ENCODE peak calls at places on chromosome 9, in six cellular contexts. One of them, this sample, is unnamed.

GRCh38 chr9:21682981-21683380 is 119.5 kb upstream of the MTAP start:
- DNase-seq in AG09309: no peak
- DNase-seq in left ventricle myocardium inferior: no peak
- DNase-seq in SK-N-SH: no peak
- DNase-seq in vagina: no peak
- DNase-seq in GM23338: no peak
- DNase-seq in this sample: no peak

GRCh38 chr9:121751686-121752445 is 100.4 kb downstream of the DAB2IP start:
- DNase-seq in AG09309: no peak
- DNase-seq in left ventricle myocardium inferior: no peak
- DNase-seq in SK-N-SH: no peak
- DNase-seq in vagina: no peak
- DNase-seq in GM23338: no peak
- DNase-seq in this sample: peak

GRCh38 chr9:132197315-132197714 is 35.5 kb downstream of the NTNG2 start:
- DNase-seq in AG09309: no peak
- DNase-seq in left ventricle myocardium inferior: no peak
- DNase-seq in SK-N-SH: no peak
- DNase-seq in vagina: no peak
- DNase-seq in GM23338: no peak
- DNase-seq in this sample: no peak

GRCh38 chr9:129626079-129626943 is at the start of gene NTMT1:
- DNase-seq in AG09309: no peak
- DNase-seq in left ventricle myocardium inferior: peak
- DNase-seq in SK-N-SH: peak
- DNase-seq in vagina: no peak
- DNase-seq in GM23338: peak
- DNase-seq in this sample: peak

GRCh38 chr9:109139851-109140250 is 20.1 kb upstream of the TMEM245 start:
- DNase-seq in AG09309: no peak
- DNase-seq in left ventricle myocardium inferior: no peak
- DNase-seq in SK-N-SH: no peak
- DNase-seq in vagina: no peak
- DNase-seq in GM23338: no peak
- DNase-seq in this sample: no peak

GRCh38 chr9:70602364-70603019 is 188.0 kb upstream of the KLF9 start:
- DNase-seq in AG09309: peak
- DNase-seq in left ventricle myocardium inferior: no peak
- DNase-seq in SK-N-SH: peak
- DNase-seq in vagina: no peak
- DNase-seq in GM23338: peak
- DNase-seq in this sample: peak

GRCh38 chr9:34996905-34997279 is 7.3 kb downstream of the DNAJB5 start:
- DNase-seq in AG09309: no peak
- DNase-seq in left ventricle myocardium inferior: no peak
- DNase-seq in SK-N-SH: no peak
- DNase-seq in vagina: peak
- DNase-seq in GM23338: no peak
- DNase-seq in this sample: no peak

GRCh38 chr9:4793412-4794005 is 765 bp downstream of the RCL1 start:
- DNase-seq in AG09309: no peak
- DNase-seq in left ventricle myocardium inferior: no peak
- DNase-seq in SK-N-SH: no peak
- DNase-seq in vagina: no peak
- DNase-seq in GM23338: no peak
- DNase-seq in this sample: no peak

GRCh38 chr9:119365291-119366027 is 3.8 kb downstream of the BRINP1 start:
- DNase-seq in AG09309: no peak
- DNase-seq in left ventricle myocardium inferior: no peak
- DNase-seq in SK-N-SH: peak
- DNase-seq in vagina: no peak
- DNase-seq in GM23338: peak
- DNase-seq in this sample: no peak

GRCh38 chr9:69745716-69746538 is 13.9 kb downstream of the PTAR1 start:
- DNase-seq in AG09309: no peak
- DNase-seq in left ventricle myocardium inferior: no peak
- DNase-seq in SK-N-SH: no peak
- DNase-seq in vagina: no peak
- DNase-seq in GM23338: peak
- DNase-seq in this sample: no peak

GRCh38 chr9:15142903-15143534 is 164.0 kb downstream of the TTC39B start:
- DNase-seq in AG09309: no peak
- DNase-seq in left ventricle myocardium inferior: no peak
- DNase-seq in SK-N-SH: peak
- DNase-seq in vagina: no peak
- DNase-seq in GM23338: peak
- DNase-seq in this sample: no peak

GRCh38 chr9:120820095-120820494 is 22.6 kb downstream of the PSMD5 start:
- DNase-seq in AG09309: no peak
- DNase-seq in left ventricle myocardium inferior: no peak
- DNase-seq in SK-N-SH: no peak
- DNase-seq in vagina: no peak
- DNase-seq in GM23338: no peak
- DNase-seq in this sample: no peak

GRCh38 chr9:95249986-95250385 is 67.5 kb downstream of the FANCC start:
- DNase-seq in AG09309: no peak
- DNase-seq in left ventricle myocardium inferior: no peak
- DNase-seq in SK-N-SH: no peak
- DNase-seq in vagina: no peak
- DNase-seq in GM23338: peak
- DNase-seq in this sample: no peak

GRCh38 chr9:95808001-95808400 is 67.5 kb upstream of the ERCC6L2 start:
- DNase-seq in AG09309: no peak
- DNase-seq in left ventricle myocardium inferior: no peak
- DNase-seq in SK-N-SH: no peak
- DNase-seq in vagina: no peak
- DNase-seq in GM23338: no peak
- DNase-seq in this sample: no peak

GRCh38 chr9:135251996-135252760 is 164.7 kb downstream of the OLFM1 start:
- DNase-seq in AG09309: no peak
- DNase-seq in left ventricle myocardium inferior: no peak
- DNase-seq in SK-N-SH: no peak
- DNase-seq in vagina: no peak
- DNase-seq in GM23338: no peak
- DNase-seq in this sample: no peak

GRCh38 chr9:135471751-135472640 is 7.6 kb upstream of the PPP1R26 start:
- DNase-seq in AG09309: no peak
- DNase-seq in left ventricle myocardium inferior: no peak
- DNase-seq in SK-N-SH: no peak
- DNase-seq in vagina: no peak
- DNase-seq in GM23338: peak
- DNase-seq in this sample: no peak

GRCh38 chr9:5263568-5264218 is 32.5 kb downstream of the INSL4 start:
- DNase-seq in AG09309: no peak
- DNase-seq in left ventricle myocardium inferior: no peak
- DNase-seq in SK-N-SH: no peak
- DNase-seq in vagina: no peak
- DNase-seq in GM23338: peak
- DNase-seq in this sample: no peak

DNA sequence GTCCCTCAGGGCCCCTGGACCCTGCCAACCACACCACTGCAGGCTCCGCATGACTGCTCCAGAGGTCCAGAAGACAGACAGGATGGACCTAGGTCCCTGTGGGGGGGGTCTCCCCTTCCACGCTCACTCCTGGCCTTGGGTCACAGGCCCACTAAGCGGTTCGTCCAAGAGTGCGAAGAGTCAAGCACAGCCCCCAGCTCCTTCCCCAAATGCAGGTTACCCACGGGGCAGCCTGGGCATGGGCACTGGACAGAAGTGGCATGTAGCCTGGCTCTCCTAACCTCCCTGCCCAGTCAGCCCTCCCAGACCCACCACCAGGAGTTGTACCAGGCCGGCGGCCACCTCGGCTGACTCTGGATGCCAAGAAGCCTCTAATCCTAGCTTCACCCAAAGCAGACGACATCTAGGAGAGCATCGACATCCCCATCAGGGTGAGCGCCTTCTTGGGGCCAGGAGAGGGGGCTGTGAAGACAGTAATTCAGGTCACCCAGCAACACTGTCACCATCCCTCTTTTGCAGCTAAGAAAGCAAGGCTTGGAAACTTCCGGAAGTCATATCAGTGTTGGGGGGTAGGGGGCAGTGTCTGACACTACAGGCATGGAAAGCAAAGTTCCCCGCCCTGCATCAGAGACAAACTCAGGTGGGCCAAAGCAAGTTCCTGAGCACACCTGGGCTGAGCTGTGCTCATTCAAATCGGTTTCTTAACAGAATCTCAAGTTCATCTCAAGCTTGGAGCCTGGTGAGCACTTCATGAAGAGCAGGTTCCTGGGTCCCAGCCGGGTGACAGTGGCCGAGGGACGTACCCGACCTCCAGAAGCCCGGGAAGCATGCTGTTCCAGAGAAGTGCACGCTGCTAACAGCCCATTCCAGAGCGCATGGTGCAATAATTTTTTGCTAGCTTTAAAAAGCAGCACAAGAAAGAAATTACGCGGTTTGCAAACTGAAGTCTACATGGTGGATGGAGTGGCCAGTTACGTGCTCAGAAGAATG is 68.7 kb downstream of the SEMA4D start:
- DNase-seq in AG09309: no peak
- DNase-seq in left ventricle myocardium inferior: no peak
- DNase-seq in SK-N-SH: no peak
- DNase-seq in vagina: no peak
- DNase-seq in GM23338: peak
- DNase-seq in this sample: no peak
- TF ChIP-seq CTCF in AG09309: peak
- TF ChIP-seq CTCF in left ventricle myocardium inferior: no peak
- TF ChIP-seq CTCF in SK-N-SH: peak
- TF ChIP-seq CTCF in vagina: no peak
- TF ChIP-seq CTCF in GM23338: peak
- TF ChIP-seq CTCF in this sample: no peak

DNA sequence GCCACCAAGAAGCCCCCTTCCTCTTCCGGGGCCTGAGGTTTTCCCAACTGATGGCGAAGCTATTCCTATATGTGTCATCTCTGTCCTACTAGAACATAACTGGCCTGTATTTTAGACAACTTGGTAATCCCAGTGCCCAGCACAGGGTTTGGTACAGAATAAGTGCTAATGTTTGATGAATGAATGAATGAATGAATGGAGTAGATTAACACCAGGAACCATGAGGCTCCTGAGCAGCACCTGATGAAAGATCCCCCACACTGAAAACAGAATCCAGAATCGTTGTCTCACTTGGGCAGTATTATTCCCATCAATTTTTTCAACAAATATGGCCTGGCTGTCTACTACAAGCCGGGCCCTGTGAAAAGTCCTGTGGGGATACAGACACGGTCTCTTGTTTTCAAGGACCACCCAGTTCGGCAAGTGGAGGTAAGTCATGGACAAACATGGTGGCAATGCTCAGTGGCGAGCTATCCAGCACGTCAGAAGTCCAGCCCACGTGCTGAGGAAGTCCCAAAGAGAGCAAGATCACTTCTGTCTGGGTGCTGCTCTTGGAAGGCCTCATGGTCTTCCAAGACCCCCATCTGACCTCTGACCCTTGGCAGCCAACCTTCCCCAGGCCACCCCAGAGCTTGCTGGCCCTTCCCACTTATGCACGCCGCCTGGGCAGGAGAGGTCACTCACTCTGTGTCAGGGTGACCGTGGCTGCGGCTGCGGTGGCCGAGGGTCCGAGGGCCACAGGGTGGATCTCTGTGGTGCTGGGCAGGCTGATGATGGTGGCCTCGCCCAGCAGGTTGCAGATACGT is 1.0 kb downstream of the NAIF1 start:
- DNase-seq in AG09309: no peak
- DNase-seq in left ventricle myocardium inferior: no peak
- DNase-seq in SK-N-SH: no peak
- DNase-seq in vagina: no peak
- DNase-seq in GM23338: no peak
- DNase-seq in this sample: no peak
- H3K4me3 ChIP-seq in AG09309: peak
- H3K4me3 ChIP-seq in left ventricle myocardium inferior: peak
- H3K4me3 ChIP-seq in SK-N-SH: peak
- H3K4me3 ChIP-seq in vagina: peak
- H3K4me3 ChIP-seq in GM23338: peak
- H3K4me3 ChIP-seq in this sample: peak

DNA sequence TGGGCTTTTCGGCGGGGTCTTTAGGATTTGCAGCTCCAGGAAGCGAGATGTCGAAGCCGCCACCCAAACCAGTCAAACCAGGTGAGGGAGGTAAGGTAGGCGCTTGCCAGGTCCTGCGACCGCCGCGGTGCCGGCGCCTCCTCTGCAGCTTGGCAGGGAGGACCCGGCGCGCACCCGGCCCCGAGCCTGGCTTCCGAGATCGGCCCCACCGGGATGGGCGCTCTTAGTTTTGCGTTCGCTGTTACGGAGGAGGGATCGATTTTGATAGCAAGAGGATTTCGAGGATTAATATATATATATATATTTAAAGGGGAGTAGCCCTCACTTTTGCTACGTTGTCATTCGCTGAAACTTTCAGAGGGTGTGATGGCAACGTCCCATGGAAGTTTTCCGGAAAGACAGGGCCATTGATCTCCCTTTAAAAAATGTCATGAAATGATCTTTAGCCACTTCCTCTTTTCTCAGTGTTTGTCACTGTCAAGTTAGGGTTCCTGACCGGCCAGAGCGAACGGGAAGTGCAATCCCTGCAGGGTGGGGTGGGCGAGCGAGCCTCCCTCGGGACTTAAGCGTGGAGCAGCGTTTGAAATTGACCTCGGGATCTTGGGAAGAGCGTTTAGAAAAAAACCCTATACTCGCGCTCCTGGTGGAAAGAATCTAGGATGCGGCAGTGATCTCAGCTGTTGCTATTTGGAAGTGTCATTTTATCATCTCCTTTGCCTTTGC is 493 bp downstream of the OSTF1 start:
- DNase-seq in AG09309: no peak
- DNase-seq in left ventricle myocardium inferior: peak
- DNase-seq in SK-N-SH: peak
- DNase-seq in vagina: no peak
- DNase-seq in GM23338: peak
- DNase-seq in this sample: peak
- TF ChIP-seq CTCF in AG09309: peak
- TF ChIP-seq CTCF in left ventricle myocardium inferior: peak
- TF ChIP-seq CTCF in SK-N-SH: peak
- TF ChIP-seq CTCF in vagina: peak
- TF ChIP-seq CTCF in GM23338: peak
- TF ChIP-seq CTCF in this sample: peak

DNA sequence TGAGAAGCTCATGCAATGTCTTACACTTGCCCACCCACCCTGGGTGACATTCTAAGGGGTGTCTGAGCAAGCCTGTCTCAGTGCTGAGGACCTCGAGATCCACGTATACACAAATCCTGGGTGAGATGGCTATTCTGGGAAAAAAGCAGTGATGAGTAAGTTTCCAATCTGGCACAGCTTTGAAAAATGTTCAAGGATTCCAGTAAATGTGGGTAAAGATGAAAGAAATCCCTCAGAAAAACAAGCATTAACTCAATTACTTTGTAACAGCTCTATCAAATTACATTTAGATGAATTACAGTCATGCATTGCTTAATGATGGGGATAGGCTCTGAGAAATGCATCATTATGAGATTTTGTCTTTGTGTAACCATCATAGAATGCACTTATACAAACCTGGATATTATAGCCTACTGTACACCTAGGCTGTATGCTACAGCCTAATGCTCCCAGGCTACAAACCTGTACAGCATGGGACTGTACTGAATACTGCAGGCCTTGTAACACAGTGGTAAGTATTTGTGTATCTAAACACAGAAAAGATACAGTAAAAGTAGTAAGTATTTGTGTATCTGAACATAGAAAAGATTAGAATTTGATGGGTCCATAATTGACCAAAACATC is 26.9 kb downstream of the GOLM1 start:
- DNase-seq in AG09309: peak
- DNase-seq in left ventricle myocardium inferior: no peak
- DNase-seq in SK-N-SH: no peak
- DNase-seq in vagina: no peak
- DNase-seq in GM23338: no peak
- DNase-seq in this sample: no peak
- H3K4me3 ChIP-seq in AG09309: no peak
- H3K4me3 ChIP-seq in left ventricle myocardium inferior: no peak
- H3K4me3 ChIP-seq in SK-N-SH: no peak
- H3K4me3 ChIP-seq in vagina: no peak
- H3K4me3 ChIP-seq in GM23338: no peak
- H3K4me3 ChIP-seq in this sample: no peak